ENCODE peak calls at places on chromosomes 2 and 18, in five cellular contexts. One of them, this sample, is unnamed.

GRCh38 chr2:7724336-7724735 is 807.1 kb downstream of the RNF144A start:
- DNase-seq in NCI-H748 treated with DMSO at 0.1 percent for 48 hours: no peak
- DNase-seq in stimulated activated naive B cell treated with anti-CD40 and anti-IgM and Interleukin-4, amounts not matched to agents 10 μg/mL and 1 μg/mL and 100 μg/mL, for 72 hours: no peak
- DNase-seq in skeletal muscle cell: no peak
- DNase-seq in heart right ventricle: no peak
- DNase-seq in this sample: no peak

GRCh38 chr2:30252723-30253688 is 21.7 kb downstream of the LBH start:
- DNase-seq in NCI-H748 treated with DMSO at 0.1 percent for 48 hours: no peak
- DNase-seq in stimulated activated naive B cell treated with anti-CD40 and anti-IgM and Interleukin-4, amounts not matched to agents 10 μg/mL and 1 μg/mL and 100 μg/mL, for 72 hours: peak; percentile 50
- DNase-seq in heart right ventricle: peak; percentile 64
- DNase-seq in skeletal muscle cell: no peak
- DNase-seq in this sample: no peak

GRCh38 chr2:2012505-2012904 is 268.2 kb upstream of the PXDN start:
- DNase-seq in heart right ventricle: peak; percentile 29
- DNase-seq in skeletal muscle cell: no peak
- DNase-seq in NCI-H748 treated with DMSO at 0.1 percent for 48 hours: no peak
- DNase-seq in stimulated activated naive B cell treated with anti-CD40 and anti-IgM and Interleukin-4, amounts not matched to agents 10 μg/mL and 1 μg/mL and 100 μg/mL, for 72 hours: no peak
- DNase-seq in this sample: no peak

GRCh38 chr2:128798502-128799283 is 480.0 kb upstream of the HS6ST1 start:
- DNase-seq in NCI-H748 treated with DMSO at 0.1 percent for 48 hours: no peak
- DNase-seq in heart right ventricle: no peak
- DNase-seq in skeletal muscle cell: no peak
- DNase-seq in stimulated activated naive B cell treated with anti-CD40 and anti-IgM and Interleukin-4, amounts not matched to agents 10 μg/mL and 1 μg/mL and 100 μg/mL, for 72 hours: no peak
- DNase-seq in this sample: no peak

GRCh38 chr2:155357172-155357571 is 658.7 kb downstream of the KCNJ3 start:
- DNase-seq in heart right ventricle: no peak
- DNase-seq in NCI-H748 treated with DMSO at 0.1 percent for 48 hours: no peak
- DNase-seq in skeletal muscle cell: no peak
- DNase-seq in stimulated activated naive B cell treated with anti-CD40 and anti-IgM and Interleukin-4, amounts not matched to agents 10 μg/mL and 1 μg/mL and 100 μg/mL, for 72 hours: no peak
- DNase-seq in this sample: no peak

GRCh38 chr2:226799976-226800940 is 638 bp upstream of the IRS1 start:
- DNase-seq in heart right ventricle: peak; percentile 42
- DNase-seq in stimulated activated naive B cell treated with anti-CD40 and anti-IgM and Interleukin-4, amounts not matched to agents 10 μg/mL and 1 μg/mL and 100 μg/mL, for 72 hours: no peak
- DNase-seq in skeletal muscle cell: no peak
- DNase-seq in NCI-H748 treated with DMSO at 0.1 percent for 48 hours: no peak
- DNase-seq in this sample: no peak

GRCh38 chr18:22432672-22433137 is 15.0 kb upstream of the CTAGE1 start:
- DNase-seq in NCI-H748 treated with DMSO at 0.1 percent for 48 hours: no peak
- DNase-seq in stimulated activated naive B cell treated with anti-CD40 and anti-IgM and Interleukin-4, amounts not matched to agents 10 μg/mL and 1 μg/mL and 100 μg/mL, for 72 hours: no peak
- DNase-seq in heart right ventricle: peak; percentile 80
- DNase-seq in skeletal muscle cell: peak; percentile 74
- DNase-seq in this sample: no peak

GRCh38 chr2:172749377-172749776 is 13.7 kb downstream of the RAPGEF4 start:
- DNase-seq in heart right ventricle: no peak
- DNase-seq in skeletal muscle cell: no peak
- DNase-seq in NCI-H748 treated with DMSO at 0.1 percent for 48 hours: no peak
- DNase-seq in stimulated activated naive B cell treated with anti-CD40 and anti-IgM and Interleukin-4, amounts not matched to agents 10 μg/mL and 1 μg/mL and 100 μg/mL, for 72 hours: no peak
- DNase-seq in this sample: no peak

GRCh38 chr2:210199186-210199765 is 26.0 kb downstream of the ACADL start:
- DNase-seq in NCI-H748 treated with DMSO at 0.1 percent for 48 hours: peak; percentile 61
- DNase-seq in skeletal muscle cell: no peak
- DNase-seq in stimulated activated naive B cell treated with anti-CD40 and anti-IgM and Interleukin-4, amounts not matched to agents 10 μg/mL and 1 μg/mL and 100 μg/mL, for 72 hours: no peak
- DNase-seq in heart right ventricle: no peak
- DNase-seq in this sample: peak; percentile 15

GRCh38 chr2:192578780-192579179 is 384.0 kb upstream of the TMEFF2 start:
- DNase-seq in stimulated activated naive B cell treated with anti-CD40 and anti-IgM and Interleukin-4, amounts not matched to agents 10 μg/mL and 1 μg/mL and 100 μg/mL, for 72 hours: no peak
- DNase-seq in skeletal muscle cell: no peak
- DNase-seq in NCI-H748 treated with DMSO at 0.1 percent for 48 hours: no peak
- DNase-seq in heart right ventricle: no peak
- DNase-seq in this sample: no peak

GRCh38 chr18:13574355-13574754 is 152.0 kb downstream of the FAM210A start:
- DNase-seq in skeletal muscle cell: no peak
- DNase-seq in heart right ventricle: no peak
- DNase-seq in stimulated activated naive B cell treated with anti-CD40 and anti-IgM and Interleukin-4, amounts not matched to agents 10 μg/mL and 1 μg/mL and 100 μg/mL, for 72 hours: no peak
- DNase-seq in NCI-H748 treated with DMSO at 0.1 percent for 48 hours: no peak
- DNase-seq in this sample: no peak

GRCh38 chr2:241702405-241703127 is 727 bp downstream of the ING5 start:
- DNase-seq in skeletal muscle cell: peak; percentile 51
- DNase-seq in heart right ventricle: peak; percentile 76
- DNase-seq in NCI-H748 treated with DMSO at 0.1 percent for 48 hours: peak; percentile 67
- DNase-seq in stimulated activated naive B cell treated with anti-CD40 and anti-IgM and Interleukin-4, amounts not matched to agents 10 μg/mL and 1 μg/mL and 100 μg/mL, for 72 hours: peak; percentile 91
- DNase-seq in this sample: peak; percentile 74

GRCh38 chr2:195124391-195125079 is 532.5 kb upstream of the SLC39A10 start:
- DNase-seq in heart right ventricle: no peak
- DNase-seq in NCI-H748 treated with DMSO at 0.1 percent for 48 hours: no peak
- DNase-seq in skeletal muscle cell: no peak
- DNase-seq in stimulated activated naive B cell treated with anti-CD40 and anti-IgM and Interleukin-4, amounts not matched to agents 10 μg/mL and 1 μg/mL and 100 μg/mL, for 72 hours: no peak
- DNase-seq in this sample: no peak

GRCh38 chr18:22451796-22452195 is 34.1 kb upstream of the CTAGE1 start:
- DNase-seq in heart right ventricle: no peak
- DNase-seq in NCI-H748 treated with DMSO at 0.1 percent for 48 hours: no peak
- DNase-seq in stimulated activated naive B cell treated with anti-CD40 and anti-IgM and Interleukin-4, amounts not matched to agents 10 μg/mL and 1 μg/mL and 100 μg/mL, for 72 hours: no peak
- DNase-seq in skeletal muscle cell: no peak
- DNase-seq in this sample: no peak

GRCh38 chr2:146415291-146415690 is 1429.5 kb upstream of the ACVR2A start:
- DNase-seq in stimulated activated naive B cell treated with anti-CD40 and anti-IgM and Interleukin-4, amounts not matched to agents 10 μg/mL and 1 μg/mL and 100 μg/mL, for 72 hours: no peak
- DNase-seq in skeletal muscle cell: no peak
- DNase-seq in heart right ventricle: no peak
- DNase-seq in NCI-H748 treated with DMSO at 0.1 percent for 48 hours: no peak
- DNase-seq in this sample: peak; percentile 94

GRCh38 chr2:43032894-43033270 is 193.5 kb downstream of the ZFP36L2 start:
- DNase-seq in skeletal muscle cell: no peak
- DNase-seq in NCI-H748 treated with DMSO at 0.1 percent for 48 hours: no peak
- DNase-seq in heart right ventricle: no peak
- DNase-seq in stimulated activated naive B cell treated with anti-CD40 and anti-IgM and Interleukin-4, amounts not matched to agents 10 μg/mL and 1 μg/mL and 100 μg/mL, for 72 hours: no peak
- DNase-seq in this sample: no peak

GRCh38 chr2:120675460-120676130 is 60.1 kb upstream of the GLI2 start:
- DNase-seq in skeletal muscle cell: no peak
- DNase-seq in heart right ventricle: peak; percentile 44
- DNase-seq in NCI-H748 treated with DMSO at 0.1 percent for 48 hours: no peak
- DNase-seq in stimulated activated naive B cell treated with anti-CD40 and anti-IgM and Interleukin-4, amounts not matched to agents 10 μg/mL and 1 μg/mL and 100 μg/mL, for 72 hours: peak; percentile 28
- DNase-seq in this sample: no peak

GRCh38 chr2:170710609-170710979 is 4.5 kb upstream of the SP5 start:
- DNase-seq in heart right ventricle: no peak
- DNase-seq in skeletal muscle cell: no peak
- DNase-seq in stimulated activated naive B cell treated with anti-CD40 and anti-IgM and Interleukin-4, amounts not matched to agents 10 μg/mL and 1 μg/mL and 100 μg/mL, for 72 hours: no peak
- DNase-seq in NCI-H748 treated with DMSO at 0.1 percent for 48 hours: no peak
- DNase-seq in this sample: no peak

GRCh38 chr2:234422242-234422641 is 74.6 kb downstream of the ARL4C start:
- DNase-seq in skeletal muscle cell: peak; percentile 60
- DNase-seq in NCI-H748 treated with DMSO at 0.1 percent for 48 hours: no peak
- DNase-seq in heart right ventricle: no peak
- DNase-seq in stimulated activated naive B cell treated with anti-CD40 and anti-IgM and Interleukin-4, amounts not matched to agents 10 μg/mL and 1 μg/mL and 100 μg/mL, for 72 hours: no peak
- DNase-seq in this sample: no peak

GRCh38 chr2:30223413-30223874 is 7.9 kb upstream of the LBH start:
- DNase-seq in heart right ventricle: no peak
- DNase-seq in skeletal muscle cell: no peak
- DNase-seq in NCI-H748 treated with DMSO at 0.1 percent for 48 hours: no peak
- DNase-seq in stimulated activated naive B cell treated with anti-CD40 and anti-IgM and Interleukin-4, amounts not matched to agents 10 μg/mL and 1 μg/mL and 100 μg/mL, for 72 hours: no peak
- DNase-seq in this sample: no peak

GRCh38 chr18:77086034-77086433 is 46.5 kb downstream of the MBP start:
- DNase-seq in heart right ventricle: no peak
- DNase-seq in stimulated activated naive B cell treated with anti-CD40 and anti-IgM and Interleukin-4, amounts not matched to agents 10 μg/mL and 1 μg/mL and 100 μg/mL, for 72 hours: no peak
- DNase-seq in skeletal muscle cell: peak; percentile 67
- DNase-seq in NCI-H748 treated with DMSO at 0.1 percent for 48 hours: no peak
- DNase-seq in this sample: no peak

GRCh38 chr2:218658671-218659257 is 659 bp downstream of the ZNF142 start:
- DNase-seq in heart right ventricle: no peak
- DNase-seq in skeletal muscle cell: no peak
- DNase-seq in stimulated activated naive B cell treated with anti-CD40 and anti-IgM and Interleukin-4, amounts not matched to agents 10 μg/mL and 1 μg/mL and 100 μg/mL, for 72 hours: peak; percentile 42
- DNase-seq in NCI-H748 treated with DMSO at 0.1 percent for 48 hours: peak; percentile 30
- DNase-seq in this sample: peak; percentile 54

GRCh38 chr2:43124667-43125057 is 101.7 kb downstream of the ZFP36L2 start:
- DNase-seq in skeletal muscle cell: no peak
- DNase-seq in stimulated activated naive B cell treated with anti-CD40 and anti-IgM and Interleukin-4, amounts not matched to agents 10 μg/mL and 1 μg/mL and 100 μg/mL, for 72 hours: no peak
- DNase-seq in NCI-H748 treated with DMSO at 0.1 percent for 48 hours: no peak
- DNase-seq in heart right ventricle: no peak
- DNase-seq in this sample: no peak

GRCh38 chr2:85436836-85437487 is 18.4 kb downstream of the SH2D6 start:
- DNase-seq in stimulated activated naive B cell treated with anti-CD40 and anti-IgM and Interleukin-4, amounts not matched to agents 10 μg/mL and 1 μg/mL and 100 μg/mL, for 72 hours: no peak
- DNase-seq in heart right ventricle: no peak
- DNase-seq in skeletal muscle cell: no peak
- DNase-seq in NCI-H748 treated with DMSO at 0.1 percent for 48 hours: no peak
- DNase-seq in this sample: no peak

GRCh38 chr2:240628507-240629418 is 3.5 kb downstream of the GPR35 start:
- DNase-seq in skeletal muscle cell: no peak
- DNase-seq in NCI-H748 treated with DMSO at 0.1 percent for 48 hours: no peak
- DNase-seq in heart right ventricle: no peak
- DNase-seq in stimulated activated naive B cell treated with anti-CD40 and anti-IgM and Interleukin-4, amounts not matched to agents 10 μg/mL and 1 μg/mL and 100 μg/mL, for 72 hours: no peak
- DNase-seq in this sample: no peak

GRCh38 chr2:85734942-85735608 is 18.7 kb upstream of the ATOH8 start:
- DNase-seq in skeletal muscle cell: no peak
- DNase-seq in stimulated activated naive B cell treated with anti-CD40 and anti-IgM and Interleukin-4, amounts not matched to agents 10 μg/mL and 1 μg/mL and 100 μg/mL, for 72 hours: no peak
- DNase-seq in heart right ventricle: no peak
- DNase-seq in NCI-H748 treated with DMSO at 0.1 percent for 48 hours: no peak
- DNase-seq in this sample: no peak

GRCh38 chr2:190137561-190137960 is 75.0 kb upstream of the MSTN start:
- DNase-seq in skeletal muscle cell: no peak
- DNase-seq in NCI-H748 treated with DMSO at 0.1 percent for 48 hours: no peak
- DNase-seq in stimulated activated naive B cell treated with anti-CD40 and anti-IgM and Interleukin-4, amounts not matched to agents 10 μg/mL and 1 μg/mL and 100 μg/mL, for 72 hours: no peak
- DNase-seq in heart right ventricle: no peak
- DNase-seq in this sample: no peak

GRCh38 chr2:170324640-170325046 is 146.7 kb downstream of the MYO3B start:
- DNase-seq in skeletal muscle cell: no peak
- DNase-seq in NCI-H748 treated with DMSO at 0.1 percent for 48 hours: peak; percentile 91
- DNase-seq in heart right ventricle: peak; percentile 5
- DNase-seq in stimulated activated naive B cell treated with anti-CD40 and anti-IgM and Interleukin-4, amounts not matched to agents 10 μg/mL and 1 μg/mL and 100 μg/mL, for 72 hours: peak; percentile 6
- DNase-seq in this sample: peak; percentile 76

GRCh38 chr2:20027260-20027677 is 14.8 kb upstream of the MATN3 start:
- DNase-seq in NCI-H748 treated with DMSO at 0.1 percent for 48 hours: no peak
- DNase-seq in skeletal muscle cell: no peak
- DNase-seq in stimulated activated naive B cell treated with anti-CD40 and anti-IgM and Interleukin-4, amounts not matched to agents 10 μg/mL and 1 μg/mL and 100 μg/mL, for 72 hours: no peak
- DNase-seq in heart right ventricle: no peak
- DNase-seq in this sample: no peak

GRCh38 chr2:207746131-207746530 is 23.6 kb downstream of the FZD5 start:
- DNase-seq in skeletal muscle cell: peak; percentile 27
- DNase-seq in NCI-H748 treated with DMSO at 0.1 percent for 48 hours: peak; percentile 49
- DNase-seq in heart right ventricle: peak; percentile 28
- DNase-seq in stimulated activated naive B cell treated with anti-CD40 and anti-IgM and Interleukin-4, amounts not matched to agents 10 μg/mL and 1 μg/mL and 100 μg/mL, for 72 hours: peak; percentile 28
- DNase-seq in this sample: peak; percentile 79

GRCh38 chr18:23071285-23071684 is 64.0 kb upstream of the CABLES1 start:
- DNase-seq in NCI-H748 treated with DMSO at 0.1 percent for 48 hours: no peak
- DNase-seq in skeletal muscle cell: no peak
- DNase-seq in stimulated activated naive B cell treated with anti-CD40 and anti-IgM and Interleukin-4, amounts not matched to agents 10 μg/mL and 1 μg/mL and 100 μg/mL, for 72 hours: peak; percentile 23
- DNase-seq in heart right ventricle: peak; percentile 25
- DNase-seq in this sample: no peak

GRCh38 chr2:234326694-234327093 is 170.2 kb downstream of the ARL4C start:
- DNase-seq in NCI-H748 treated with DMSO at 0.1 percent for 48 hours: no peak
- DNase-seq in skeletal muscle cell: no peak
- DNase-seq in stimulated activated naive B cell treated with anti-CD40 and anti-IgM and Interleukin-4, amounts not matched to agents 10 μg/mL and 1 μg/mL and 100 μg/mL, for 72 hours: no peak
- DNase-seq in heart right ventricle: no peak
- DNase-seq in this sample: no peak

GRCh38 chr2:79723830-79724229 is 211.0 kb downstream of the CTNNA2 start:
- DNase-seq in skeletal muscle cell: peak; percentile 88
- DNase-seq in heart right ventricle: no peak
- DNase-seq in stimulated activated naive B cell treated with anti-CD40 and anti-IgM and Interleukin-4, amounts not matched to agents 10 μg/mL and 1 μg/mL and 100 μg/mL, for 72 hours: no peak
- DNase-seq in NCI-H748 treated with DMSO at 0.1 percent for 48 hours: no peak
- DNase-seq in this sample: no peak

GRCh38 chr2:227597993-227598392 is 700 bp upstream of the SCYGR2 start:
- DNase-seq in stimulated activated naive B cell treated with anti-CD40 and anti-IgM and Interleukin-4, amounts not matched to agents 10 μg/mL and 1 μg/mL and 100 μg/mL, for 72 hours: no peak
- DNase-seq in heart right ventricle: no peak
- DNase-seq in NCI-H748 treated with DMSO at 0.1 percent for 48 hours: no peak
- DNase-seq in skeletal muscle cell: no peak
- DNase-seq in this sample: no peak

GRCh38 chr2:79116997-79117928 is 3.0 kb upstream of the REG1A start:
- DNase-seq in stimulated activated naive B cell treated with anti-CD40 and anti-IgM and Interleukin-4, amounts not matched to agents 10 μg/mL and 1 μg/mL and 100 μg/mL, for 72 hours: no peak
- DNase-seq in heart right ventricle: no peak
- DNase-seq in skeletal muscle cell: no peak
- DNase-seq in NCI-H748 treated with DMSO at 0.1 percent for 48 hours: no peak
- DNase-seq in this sample: no peak

GRCh38 chr2:204544961-204545860 is at the start of gene PARD3B:
- DNase-seq in skeletal muscle cell: no peak
- DNase-seq in heart right ventricle: peak; percentile 37
- DNase-seq in stimulated activated naive B cell treated with anti-CD40 and anti-IgM and Interleukin-4, amounts not matched to agents 10 μg/mL and 1 μg/mL and 100 μg/mL, for 72 hours: no peak
- DNase-seq in NCI-H748 treated with DMSO at 0.1 percent for 48 hours: peak; percentile 87
- DNase-seq in this sample: peak; percentile 45

GRCh38 chr18:3607309-3608098 is 157.5 kb downstream of the TGIF1 start:
- DNase-seq in stimulated activated naive B cell treated with anti-CD40 and anti-IgM and Interleukin-4, amounts not matched to agents 10 μg/mL and 1 μg/mL and 100 μg/mL, for 72 hours: no peak
- DNase-seq in NCI-H748 treated with DMSO at 0.1 percent for 48 hours: no peak
- DNase-seq in heart right ventricle: no peak
- DNase-seq in skeletal muscle cell: no peak
- DNase-seq in this sample: no peak

GRCh38 chr2:58757971-58758370 is 516.8 kb upstream of the FANCL start:
- DNase-seq in heart right ventricle: no peak
- DNase-seq in NCI-H748 treated with DMSO at 0.1 percent for 48 hours: no peak
- DNase-seq in stimulated activated naive B cell treated with anti-CD40 and anti-IgM and Interleukin-4, amounts not matched to agents 10 μg/mL and 1 μg/mL and 100 μg/mL, for 72 hours: no peak
- DNase-seq in skeletal muscle cell: no peak
- DNase-seq in this sample: no peak

GRCh38 chr2:113078350-113078839 is 10.6 kb downstream of the IL1F10 start:
- DNase-seq in stimulated activated naive B cell treated with anti-CD40 and anti-IgM and Interleukin-4, amounts not matched to agents 10 μg/mL and 1 μg/mL and 100 μg/mL, for 72 hours: no peak
- DNase-seq in heart right ventricle: no peak
- DNase-seq in skeletal muscle cell: no peak
- DNase-seq in NCI-H748 treated with DMSO at 0.1 percent for 48 hours: no peak
- DNase-seq in this sample: no peak